ENCODE peak calls at places on chromosomes 11 and 22, in five cellular contexts. H, I, W, N and R are unnamed samples.
A peak's percentile ranks its signal among the peaks of the same experiment; 100 is the strongest.

GRCh38 chr11:101914737-101915426 is at the start of gene CEP126:
- DNase-seq in H (peak; percentile 92), I (peak; percentile 98), W (peak; percentile 94), N (peak; percentile 97), R (peak; percentile 96)

GRCh38 chr11:117443269-117444186 is 115.9 kb downstream of the CEP164 start:
- DNase-seq in H (no peak), I (peak; percentile 32), W (peak; percentile 26), N (peak; percentile 26), R (no peak)

GRCh38 chr11:7892751-7893356 is 38.2 kb downstream of the OR10A6 start:
- DNase-seq in H (no peak), I (peak; percentile 82), W (peak; percentile 83), N (peak; percentile 46), R (peak; percentile 69)

GRCh38 chr22:25759825-25760231 is 17.8 kb downstream of the MYO18B start:
- DNase-seq in H (no peak), I (peak; percentile 99), W (peak; percentile 98), N (peak; percentile 96), R (peak; percentile 96)

GRCh38 chr11:117807482-117808272 is 10.7 kb upstream of the DSCAML1 start:
- DNase-seq in H (peak; percentile 67), I (peak; percentile 68), W (peak; percentile 78), N (peak; percentile 69), R (peak; percentile 64)

GRCh38 chr11:72840780-72841179 is 26.6 kb downstream of the ATG16L2 start:
- DNase-seq in H (no peak), I (peak; percentile 92), W (peak; percentile 88), N (peak; percentile 79), R (peak; percentile 84)

GRCh38 chr22:36234211-36234610 is 5.1 kb downstream of the APOL2 start:
- DNase-seq in H (no peak), I (no peak), W (no peak), N (no peak), R (no peak)

GRCh38 chr11:131787119-131787518 is 416.7 kb downstream of the NTM start:
- DNase-seq in H (no peak), I (no peak), W (no peak), N (no peak), R (no peak)

GRCh38 chr11:889686-890475 is 20.7 kb downstream of the CHID1 start:
- DNase-seq in H (no peak), I (no peak), W (no peak), N (no peak), R (no peak)

GRCh38 chr11:70201876-70202861 is 927 bp upstream of the FADD start:
- DNase-seq in H (no peak), I (peak; percentile 52), W (peak; percentile 47), N (no peak), R (no peak)

GRCh38 chr11:76243648-76244285 is 37.5 kb upstream of the WNT11 start:
- DNase-seq in H (no peak), I (no peak), W (no peak), N (no peak), R (no peak)
- H3K4me3 ChIP-seq in H (no peak overlapping the region), I (no peak overlapping the region), W (no peak overlapping the region), N (no peak overlapping the region), R (no peak overlapping the region)

DNA sequence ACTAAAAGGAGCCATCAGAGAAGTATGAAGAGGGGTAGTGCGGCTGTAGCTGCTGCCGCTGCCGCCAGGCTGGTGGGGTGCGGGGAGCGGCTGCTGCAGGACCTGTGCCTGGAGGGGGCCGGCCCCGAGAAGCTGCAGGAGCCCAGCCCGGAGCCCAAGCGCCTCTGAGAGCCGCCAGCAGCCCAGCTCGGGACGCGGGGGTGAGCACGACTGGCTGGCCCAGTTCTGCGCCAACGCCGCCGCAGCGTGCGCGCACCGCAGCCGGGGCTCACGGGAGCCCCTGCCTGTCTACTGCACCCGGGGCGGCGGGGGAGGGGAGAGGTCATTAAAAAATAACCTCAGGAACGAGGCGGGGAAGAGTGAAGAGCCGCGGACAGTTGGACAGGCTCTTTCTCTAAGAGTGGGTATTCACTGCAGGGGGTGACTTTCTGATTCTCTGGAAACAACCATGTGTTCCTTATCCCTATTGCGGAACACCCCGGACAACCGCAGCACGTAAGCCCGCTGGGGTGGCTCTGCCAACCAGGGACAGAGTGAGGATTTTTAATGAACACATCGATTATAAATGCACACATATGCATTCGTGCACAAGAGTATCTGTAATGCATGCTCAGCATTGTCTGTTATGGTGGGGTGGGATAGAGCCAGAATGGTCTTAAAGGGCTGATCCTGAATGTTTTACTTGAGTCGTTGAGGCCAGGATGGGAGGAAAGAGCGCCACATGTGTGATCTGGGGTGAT is 459 bp downstream of the GAS2 start:
- DNase-seq in H (peak; percentile 77), I (peak; percentile 6), W (peak; percentile 3), N (peak; percentile 20), R (peak; percentile 27)
- H3K4me3 ChIP-seq in H (peak overlapping the region; percentile 62), I (peak overlapping the region; percentile 43), W (peak overlapping the region; percentile 36), N (peak overlapping the region; percentile 50), R (peak overlapping the region; percentile 38)

GRCh38 chr11:123431619-123432018 is 1.6 kb downstream of the GRAMD1B start:
- DNase-seq in H (no peak), I (no peak), W (no peak), N (no peak), R (peak; percentile 10)
- H3K4me3 ChIP-seq in H (no peak overlapping the region), I (peak overlapping the region; percentile 69), W (peak overlapping the region; percentile 75), N (peak overlapping the region; percentile 71), R (peak overlapping the region; percentile 74)

GRCh38 chr11:123194308-123195181 is 503 bp downstream of the CLMP start:
- DNase-seq in H (no peak), I (no peak), W (peak; percentile 63), N (no peak), R (peak; percentile 46)
- H3K4me3 ChIP-seq in H (no peak overlapping the region), I (peak overlapping the region; percentile 79), W (peak overlapping the region; percentile 87), N (peak overlapping the region; percentile 76), R (peak overlapping the region; percentile 72)

GRCh38 chr22:22788460-22789037 is 99.1 kb upstream of the IGLL5 start:
- DNase-seq in H (no peak), I (no peak), W (no peak), N (no peak), R (no peak)

GRCh38 chr22:22787805-22788459 is 99.7 kb upstream of the IGLL5 start:
- DNase-seq in H (peak; percentile 68), I (peak; percentile 71), W (peak; percentile 56), N (peak; percentile 20), R (peak; percentile 11)

GRCh38 chr22:22785316-22786065 is 102.1 kb upstream of the IGLL5 start:
- DNase-seq in H (no peak), I (no peak), W (no peak), N (no peak), R (no peak)

GRCh38 chr22:22786301-22787115 is 101.1 kb upstream of the IGLL5 start:
- DNase-seq in H (no peak), I (no peak), W (no peak), N (no peak), R (no peak)

DNA sequence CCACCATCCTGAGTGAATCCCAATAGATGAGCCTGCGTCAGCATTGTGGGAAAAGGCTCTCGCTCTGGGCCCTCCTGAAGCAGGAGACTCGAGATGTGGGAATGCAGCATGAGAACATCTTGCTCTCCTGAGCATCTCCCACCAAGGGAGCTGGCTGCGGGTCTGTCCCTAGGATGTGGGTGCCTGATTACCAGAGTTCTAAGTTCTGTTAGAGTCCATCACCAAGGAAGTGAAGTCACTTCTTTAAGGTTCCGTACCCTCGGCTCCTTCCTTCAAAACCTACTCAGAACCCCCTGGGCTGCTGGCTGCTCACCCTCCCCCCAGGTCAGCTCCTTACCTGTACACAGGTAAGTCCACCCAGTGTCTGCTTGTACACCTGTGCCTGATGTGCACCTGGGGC is 100.5 kb upstream of the IGLL5 start:
- DNase-seq in H (no peak), I (no peak), W (no peak), N (no peak), R (no peak)
- H3K4me3 ChIP-seq in H (no peak overlapping the region), I (no peak overlapping the region), W (no peak overlapping the region), N (no peak overlapping the region), R (no peak overlapping the region)

DNA sequence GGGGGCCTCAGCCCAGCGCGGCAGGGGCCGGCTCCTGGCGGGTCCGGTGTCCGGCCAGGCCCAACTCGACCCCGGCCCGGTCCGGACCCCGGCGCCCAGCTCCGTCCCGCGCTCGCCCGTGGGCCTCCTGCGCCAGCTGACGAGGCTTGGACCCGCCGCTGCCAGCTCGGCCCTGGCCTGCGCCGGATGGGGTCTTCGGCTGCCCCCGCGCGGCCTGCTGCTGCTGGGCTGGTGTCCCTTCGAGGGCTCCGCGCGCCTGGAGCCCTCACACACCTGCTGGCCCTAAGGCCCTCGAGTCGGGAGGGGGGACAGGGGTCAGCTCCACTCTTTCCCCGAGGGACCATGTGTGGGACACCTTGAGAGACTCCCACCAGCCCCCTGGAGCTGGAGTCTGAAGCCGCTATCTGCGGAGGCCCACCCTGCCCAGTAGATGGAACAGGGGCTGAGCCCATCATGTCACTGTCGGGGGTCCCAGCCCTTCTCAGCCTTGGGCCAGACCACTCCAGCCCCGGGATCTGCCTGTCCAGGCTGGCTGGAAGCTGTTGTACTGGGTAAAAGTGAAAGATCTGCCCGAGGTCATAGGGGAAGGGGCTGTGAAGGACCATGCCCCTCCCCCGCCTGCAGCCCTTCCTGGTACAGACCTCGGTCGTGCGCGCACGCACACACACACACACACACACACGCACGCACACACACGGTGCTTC is 768 bp upstream of the CDKN1C start:
- DNase-seq in H (peak; percentile 48), I (no peak), W (peak; percentile 13), N (no peak), R (peak; percentile 17)
- H3K4me3 ChIP-seq in H (peak overlapping the region; percentile 57), I (no peak overlapping the region), W (peak overlapping the region; percentile 40), N (no peak overlapping the region), R (no peak overlapping the region)